ENCODE peak calls at places on chromosomes 1 and 21, in seven cellular contexts. C is K562, N is neural progenitor cell, H is astrocyte, M is PC-3, J is GM23338, L is GM23248. G is an unnamed sample.

GRCh38 chr1:93672069-93672468 is 9.6 kb downstream of the BCAR3 start:
- DNase-seq in J (no peak), L (peak), C (peak), M (peak), H (peak), N (no peak), G (peak)

GRCh38 chr21:39121600-39122355 is 61.5 kb downstream of the PSMG1 start:
- DNase-seq in N (no peak), J (no peak), L (no peak), C (no peak), M (peak), H (peak), G (peak)

GRCh38 chr1:150012611-150013010 is 2.1 kb upstream of the OTUD7B start:
- DNase-seq in J (no peak), C (no peak), M (no peak), N (no peak), H (peak), L (no peak), G (no peak)

GRCh38 chr1:28860332-28861073 is 48.5 kb downstream of the OPRD1 start:
- DNase-seq in N (no peak), M (peak), L (peak), C (peak), H (peak), J (no peak), G (peak)

GRCh38 chr1:204051258-204051657 is 21.7 kb upstream of the SOX13 start:
- DNase-seq in C (no peak), J (no peak), H (no peak), M (no peak), L (no peak), N (no peak), G (no peak)

GRCh38 chr1:43388613-43389012 is 987 bp downstream of the MED8 start:
- DNase-seq in J (no peak), L (peak), N (no peak), C (peak), M (no peak), H (no peak), G (no peak)

GRCh38 chr1:148373236-148373935 is 109.7 kb downstream of the PPIAL4G start:
- DNase-seq in N (no peak), L (no peak), H (no peak), J (no peak), M (no peak), C (no peak), G (no peak)

GRCh38 chr1:192702212-192702993 is 66.5 kb downstream of the RGS13 start:
- DNase-seq in J (no peak), C (no peak), M (peak), H (peak), N (no peak), L (peak), G (peak)

GRCh38 chr1:77889240-77889637 is 815 bp downstream of the NEXN start:
- DNase-seq in L (peak), N (peak), H (peak), J (peak), C (peak), M (peak), G (no peak)

GRCh38 chr1:41876533-41877445 is 41.9 kb downstream of the HIVEP3 start:
- DNase-seq in J (no peak), N (peak), L (peak), H (peak), C (no peak), M (no peak), G (no peak)

GRCh38 chr1:15870421-15870820 is 22.9 kb downstream of the SPEN start:
- DNase-seq in J (no peak), M (no peak), C (no peak), H (peak), N (no peak), L (peak), G (no peak)

GRCh38 chr1:35568975-35569395 is 4.1 kb upstream of the TFAP2E start:
- DNase-seq in M (peak), N (peak), J (peak), H (no peak), L (peak), C (peak), G (peak)

GRCh38 chr1:66761273-66761672 is 9.0 kb downstream of the DYNLT5 start:
- DNase-seq in H (no peak), M (peak), C (no peak), L (peak), N (no peak), J (no peak), G (peak)

GRCh38 chr1:234907585-234908457 is 220.8 kb downstream of the TOMM20 start:
- DNase-seq in J (no peak), H (peak), N (no peak), M (no peak), L (peak), C (no peak), G (no peak)

GRCh38 chr1:8667869-8668595 is 149.4 kb downstream of the RERE start:
- DNase-seq in J (no peak), N (no peak), C (peak), L (peak), M (peak), H (peak), G (no peak)

GRCh38 chr1:168084396-168085231 is 52.1 kb downstream of the GPR161 start:
- DNase-seq in C (peak), L (peak), J (peak), N (peak), M (peak), H (no peak), G (no peak)

GRCh38 chr1:17878837-17879236 is 123.7 kb downstream of the ACTL8 start:
- DNase-seq in C (no peak), H (peak), L (peak), M (peak), J (no peak), N (no peak), G (peak)

GRCh38 chr1:99292946-99293345 is 28.7 kb downstream of the PLPPR4 start:
- DNase-seq in H (peak), L (no peak), M (no peak), N (no peak), J (no peak), C (no peak), G (no peak)

GRCh38 chr1:169696273-169697100 is 14.9 kb downstream of the SELL start:
- DNase-seq in J (no peak), H (no peak), C (no peak), L (no peak), N (no peak), M (peak), G (no peak)

GRCh38 chr1:212410231-212410825 is 4.4 kb downstream of the PACC1 start:
- DNase-seq in J (no peak), M (no peak), H (no peak), L (no peak), N (no peak), C (no peak), G (no peak)

GRCh38 chr21:44914176-44914874 is 6.4 kb downstream of the ITGB2 start:
- DNase-seq in J (no peak), N (no peak), L (no peak), C (no peak), M (no peak), H (no peak), G (no peak)

GRCh38 chr1:214475746-214476145 is 75.7 kb downstream of the PTPN14 start:
- DNase-seq in H (peak), N (no peak), L (no peak), M (no peak), J (no peak), C (no peak), G (no peak)
- H3K4me2 ChIP-seq in H (peak), N (no peak), L (peak), M (peak), J (no peak), C (no peak), G (peak)

GRCh38 chr1:10793129-10793651 is 3.3 kb downstream of the CASZ1 start:
- DNase-seq in H (peak), L (peak), M (peak), C (no peak), J (peak), N (peak), G (peak)
- TF ChIP-seq EZH2 in H (no peak), L (peak), M (no peak), C (no peak), J (peak), N (no peak), G (no peak)

GRCh38 chr1:923991-924618 is 382 bp downstream of the SAMD11 start:
- DNase-seq in H (no peak), L (peak), C (no peak), N (no peak), M (no peak), J (no peak), G (no peak)
- H3K4me2 ChIP-seq in H (peak), L (peak), C (peak), N (peak), M (peak), J (peak), G (peak)

GRCh38 chr1:224619209-224619608 is 3.1 kb downstream of the CNIH3 start:
- DNase-seq in C (no peak), H (no peak), J (no peak), N (no peak), L (no peak), M (no peak), G (no peak)

GRCh38 chr1:224615861-224616760 is at the start of gene CNIH3:
- DNase-seq in J (peak), C (no peak), N (peak), H (peak), M (peak), L (peak), G (peak)

GRCh38 chr1:224616761-224617409 is 768 bp downstream of the CNIH3 start:
- DNase-seq in J (peak), H (no peak), C (no peak), N (peak), L (peak), M (no peak), G (peak)

GRCh38 chr1:224620105-224620504 is 4.0 kb downstream of the CNIH3 start:
- DNase-seq in L (no peak), H (no peak), M (no peak), C (no peak), J (no peak), N (no peak), G (no peak)

DNA sequence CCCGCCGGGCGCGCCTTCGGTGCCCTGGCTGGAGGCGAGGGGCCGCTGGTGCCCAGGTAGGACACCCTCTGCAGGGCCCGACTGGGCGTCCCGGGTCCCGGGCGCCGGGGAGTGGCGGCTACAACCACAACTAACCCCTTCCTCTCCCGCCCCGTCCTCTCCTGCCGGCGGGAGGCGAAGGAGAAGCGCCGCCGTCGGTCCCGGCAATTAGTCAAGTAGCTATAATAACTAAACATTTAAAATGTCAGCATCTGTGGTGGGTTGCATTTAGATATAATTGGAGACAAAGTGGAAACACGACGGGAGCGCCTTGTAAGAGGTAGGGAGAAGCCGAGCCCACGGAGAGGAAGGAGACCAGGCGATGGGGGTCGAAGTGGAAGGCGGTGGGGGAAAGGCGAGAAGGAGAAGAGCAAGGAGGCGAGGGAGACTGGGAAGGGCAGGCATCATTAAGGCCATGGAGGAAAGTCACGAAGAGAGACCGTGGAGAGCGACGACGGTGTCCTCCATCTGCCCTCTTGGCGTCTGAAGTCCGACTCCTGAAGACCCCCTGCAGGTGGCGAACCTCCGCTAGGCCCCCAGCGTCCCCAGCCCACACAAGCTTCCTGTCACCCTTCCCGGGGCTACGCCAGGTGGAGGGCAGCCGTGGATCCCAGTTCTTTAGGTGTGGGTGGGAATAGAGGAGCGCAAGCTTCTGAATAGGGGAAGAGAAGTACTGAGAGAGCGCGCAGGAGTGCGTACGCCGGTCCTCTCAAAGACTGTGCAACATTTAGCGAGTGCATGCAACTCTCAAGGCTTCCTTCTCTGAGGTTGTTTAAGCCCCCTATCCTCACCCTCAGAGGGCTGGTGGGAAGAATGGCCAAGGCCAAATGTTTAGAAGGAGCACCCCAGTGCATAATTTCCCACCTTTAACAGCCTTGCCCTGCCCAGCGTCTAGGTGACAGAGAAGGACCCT is 1.6 kb downstream of the CNIH3 start:
- DNase-seq in L (peak), J (peak), H (no peak), M (no peak), N (peak), C (no peak), G (no peak)
- TF ChIP-seq EZH2 in L (peak), J (peak), H (peak), M (no peak), N (peak), C (no peak), G (no peak)

DNA sequence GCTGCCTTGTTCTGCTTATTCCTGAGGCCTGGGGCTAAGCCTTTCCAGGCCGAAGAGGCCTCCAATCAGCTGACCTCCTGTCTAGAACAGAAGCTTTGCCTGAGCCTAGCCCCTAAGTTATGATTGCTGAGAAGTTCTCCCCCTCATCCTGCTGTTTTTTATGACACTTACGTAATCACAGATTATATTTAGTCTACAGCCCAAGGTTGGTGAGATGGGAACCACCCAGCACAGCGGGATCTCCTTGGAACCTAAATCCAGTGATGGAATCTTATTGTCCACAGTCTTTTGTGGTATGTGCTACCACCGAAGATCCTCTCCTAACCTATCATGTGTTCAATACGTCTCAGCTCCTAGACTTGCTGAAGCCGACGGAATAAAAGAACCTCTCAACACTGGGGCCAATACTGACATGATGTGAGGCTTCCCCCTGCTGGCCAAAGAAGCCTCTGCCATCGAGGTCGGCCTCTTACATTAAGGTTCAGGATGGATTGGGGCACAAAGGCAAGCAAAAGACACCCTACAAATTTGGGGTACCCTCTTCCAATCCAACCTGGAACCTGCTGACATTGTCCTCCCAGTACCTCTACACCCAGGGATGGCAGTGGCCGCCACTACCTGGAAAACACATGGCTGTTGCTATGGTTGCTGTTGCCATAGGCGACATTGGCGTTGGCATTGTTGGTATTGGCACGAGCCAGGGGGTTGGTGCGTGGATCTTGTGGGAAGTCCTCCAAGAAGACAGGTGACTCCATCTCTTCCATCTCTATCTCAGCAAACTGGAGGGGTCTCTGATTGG is 19.3 kb upstream of the KIF21B start:
- DNase-seq in L (peak), C (peak), H (peak), N (peak), M (peak), J (peak), G (peak)
- H3K4me2 ChIP-seq in L (peak), C (no peak), H (no peak), N (no peak), M (no peak), J (no peak), G (no peak)

DNA sequence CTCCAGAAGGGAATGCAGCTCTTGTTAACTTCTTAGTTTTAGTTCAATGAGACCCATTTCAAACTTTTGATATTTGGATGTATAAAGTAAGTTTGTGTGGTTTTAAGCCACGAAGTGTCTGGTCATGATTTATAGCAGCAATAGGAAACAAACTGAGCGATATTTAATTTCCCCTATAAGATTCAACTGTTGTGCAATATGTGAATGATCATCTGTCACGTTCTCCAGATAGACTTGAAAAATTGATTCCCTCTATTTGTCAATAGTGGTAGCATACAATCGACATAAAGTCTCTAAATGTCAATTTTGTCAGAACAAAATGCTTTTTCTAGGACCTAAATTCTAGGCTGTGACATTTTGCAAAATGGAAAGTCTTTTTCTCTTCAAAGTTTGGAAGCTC is 240.1 kb downstream of the KCTD3 start:
- DNase-seq in J (no peak), N (no peak), H (no peak), C (no peak), L (no peak), M (no peak), G (no peak)
- TF ChIP-seq EZH2 in J (no peak), N (no peak), H (no peak), C (no peak), L (no peak), M (no peak), G (no peak)

G was measured in mammary epithelial cell.